ENCODE peak calls at places on chromosome 13, in four cellular contexts. O, W, R and B are unnamed samples.

GRCh38 chr13:67554296-67554695 is 324.2 kb upstream of the PCDH9 start:
- DNase-seq in O (no peak), W (no peak), R (peak), B (no peak)

GRCh38 chr13:37944476-37945442 is 75.2 kb upstream of the TRPC4 start:
- DNase-seq in R (no peak), O (peak), W (peak), B (peak)

GRCh38 chr13:28469316-28469715 is 25.6 kb downstream of the FLT1 start:
- DNase-seq in O (no peak), R (no peak), W (no peak), B (no peak)

GRCh38 chr13:41306271-41307150 is 4.6 kb upstream of the NAA16 start:
- DNase-seq in R (no peak), O (no peak), W (no peak), B (no peak)

GRCh38 chr13:85142351-85142750 is 656.9 kb downstream of the SLITRK6 start:
- DNase-seq in R (no peak), W (no peak), O (no peak), B (no peak)

GRCh38 chr13:50645092-50645491 is 198.4 kb downstream of the DLEU7 start:
- DNase-seq in R (no peak), W (no peak), O (no peak), B (no peak)

GRCh38 chr13:109241160-109241559 is 545.2 kb downstream of the IRS2 start:
- DNase-seq in O (no peak), R (no peak), W (no peak), B (no peak)

GRCh38 chr13:37995052-37995451 is 125.5 kb upstream of the TRPC4 start:
- DNase-seq in W (peak), O (peak), R (no peak), B (no peak)

GRCh38 chr13:24292476-24292875 is 16.9 kb upstream of the C1QTNF9 start:
- DNase-seq in O (no peak), W (no peak), R (no peak), B (no peak)

GRCh38 chr13:98599502-98600328 is 22.8 kb upstream of the STK24 start:
- DNase-seq in R (no peak), W (peak), O (peak), B (no peak)

GRCh38 chr13:108463365-108463764 is 166.0 kb upstream of the MYO16 start:
- DNase-seq in O (no peak), W (no peak), R (no peak), B (no peak)

GRCh38 chr13:23715762-23716235 is 145.6 kb downstream of the TNFRSF19 start:
- DNase-seq in R (no peak), W (peak), O (no peak), B (peak)

GRCh38 chr13:97911311-97912138 is 42.0 kb upstream of the IPO5 start:
- DNase-seq in R (peak), O (peak), W (peak), B (peak)

GRCh38 chr13:33649212-33649917 is 168.6 kb upstream of the RFC3 start:
- DNase-seq in W (no peak), R (no peak), O (no peak), B (no peak)

GRCh38 chr13:48630791-48631190 is 22.9 kb upstream of the CYSLTR2 start:
- DNase-seq in W (no peak), O (no peak), R (no peak), B (no peak)

GRCh38 chr13:24842533-24843278 is 78.7 kb downstream of the RNF17 start:
- DNase-seq in O (no peak), R (no peak), W (no peak), B (no peak)

GRCh38 chr13:33139186-33139585 is 123.0 kb downstream of the KL start:
- DNase-seq in R (no peak), W (no peak), O (no peak), B (no peak)

GRCh38 chr13:24625870-24626419 is 54.3 kb upstream of the ATP12A start:
- DNase-seq in W (no peak), R (no peak), O (no peak), B (peak)

GRCh38 chr13:114097504-114097892 is 34.9 kb downstream of the RASA3 start:
- DNase-seq in R (no peak), O (no peak), W (no peak), B (no peak)

GRCh38 chr13:44470623-44471562 is 97.3 kb downstream of the SERP2 start:
- DNase-seq in W (peak), R (peak), O (peak), B (peak)

GRCh38 chr13:30718661-30719520 is 16.5 kb upstream of the ALOX5AP start:
- DNase-seq in W (no peak), O (no peak), R (no peak), B (peak)

GRCh38 chr13:50130686-50131051 is 115.4 kb downstream of the KCNRG start:
- DNase-seq in O (peak), W (peak), R (peak), B (peak)

GRCh38 chr13:28710161-28710560 is 8.6 kb downstream of the SLC46A3 start:
- DNase-seq in O (no peak), W (no peak), R (no peak), B (no peak)

DNA sequence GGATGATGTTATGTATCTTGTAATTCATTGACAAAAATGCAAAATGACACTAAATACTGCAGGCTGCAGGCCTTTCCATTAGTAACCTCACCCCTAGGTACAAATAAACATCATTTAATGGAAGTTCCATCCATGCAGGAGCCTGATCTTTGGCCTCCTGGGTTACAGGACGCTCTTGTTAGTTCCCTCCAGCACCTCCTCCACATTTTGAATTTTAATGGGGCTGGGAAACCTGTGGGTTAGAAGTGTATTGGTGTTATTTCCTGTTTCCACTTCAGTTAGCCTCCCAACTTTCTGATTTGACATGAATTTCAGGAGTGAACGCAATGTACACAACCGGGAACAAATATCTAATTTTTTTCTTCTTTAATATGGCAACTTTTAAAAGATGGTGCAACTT is 237.1 kb upstream of the ARGLU1 start:
- DNase-seq in W (peak), O (no peak), R (no peak), B (no peak)
- TF ChIP-seq EZH2phosphoT487 in W (no peak), O (no peak), R (no peak), B (no peak)

GRCh38 chr13:83996415-83996814 is 114.1 kb upstream of the SLITRK1 start:
- DNase-seq in O (no peak), W (no peak), R (no peak), B (no peak)
- TF ChIP-seq CTCF in O (no peak), W (no peak), R (no peak), B (no peak)

DNA sequence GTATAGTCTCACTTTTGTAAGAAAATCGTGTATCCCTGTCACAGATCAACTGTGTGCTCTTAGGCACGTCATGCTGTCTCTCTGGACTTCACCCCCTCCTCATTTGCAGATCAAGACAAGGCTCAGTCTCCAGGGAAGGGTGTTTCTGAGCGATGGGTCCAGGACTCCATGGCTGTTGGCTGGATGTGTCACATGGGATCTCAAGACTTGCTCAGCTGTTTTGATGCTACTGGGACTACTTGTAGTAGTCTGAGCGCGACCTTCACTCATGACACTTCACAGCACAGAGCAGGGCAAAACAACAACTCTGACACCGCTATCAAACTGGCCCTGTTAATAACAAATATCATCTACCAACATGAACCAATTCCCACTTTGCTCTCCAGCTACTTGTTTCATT is 36.2 kb downstream of the SMAD9 start:
- DNase-seq in R (no peak), O (no peak), W (no peak), B (no peak)
- H3K27ac ChIP-seq in R (no peak), O (no peak), W (no peak), B (no peak)

DNA sequence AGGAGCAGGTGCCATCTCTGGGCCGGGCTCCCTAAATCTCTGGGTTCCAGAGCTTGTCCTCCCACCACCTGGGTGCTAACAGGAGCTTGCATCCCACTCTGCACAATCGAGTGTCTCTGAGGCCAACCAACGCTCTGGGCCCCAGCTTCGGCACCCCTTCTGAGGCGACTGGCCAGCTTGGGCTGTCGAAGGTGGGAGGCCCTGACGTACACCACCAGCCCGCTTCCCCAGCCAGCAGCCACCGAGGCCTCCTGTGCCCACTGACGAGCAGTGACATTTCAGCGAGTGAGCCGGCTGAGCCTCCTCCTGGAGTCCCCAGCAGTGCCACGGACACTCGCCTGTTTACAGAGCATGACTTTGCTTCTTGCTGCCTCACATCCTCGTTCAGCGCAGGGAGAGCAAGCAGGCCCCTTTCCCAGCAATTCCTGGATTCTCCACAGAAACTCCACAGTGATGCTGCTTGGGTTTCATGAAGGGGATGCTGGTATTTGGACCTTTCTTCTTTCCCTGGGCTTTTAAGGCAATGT is 240.2 kb upstream of the MAB21L1 start:
- DNase-seq in R (no peak), W (no peak), O (no peak), B (no peak)
- TF ChIP-seq EZH2phosphoT487 in R (no peak), W (no peak), O (no peak), B (no peak)

GRCh38 chr13:110677731-110678545 is 28.0 kb downstream of the CARS2 start:
- DNase-seq in O (no peak), W (no peak), R (no peak), B (no peak)

GRCh38 chr13:110683203-110683883 is 22.6 kb downstream of the CARS2 start:
- DNase-seq in O (no peak), R (no peak), W (peak), B (no peak)

GRCh38 chr13:110681868-110682550 is 23.9 kb downstream of the CARS2 start:
- DNase-seq in W (no peak), R (no peak), O (no peak), B (no peak)

GRCh38 chr13:110682746-110683145 is 23.2 kb downstream of the CARS2 start:
- DNase-seq in O (no peak), R (no peak), W (no peak), B (no peak)

DNA sequence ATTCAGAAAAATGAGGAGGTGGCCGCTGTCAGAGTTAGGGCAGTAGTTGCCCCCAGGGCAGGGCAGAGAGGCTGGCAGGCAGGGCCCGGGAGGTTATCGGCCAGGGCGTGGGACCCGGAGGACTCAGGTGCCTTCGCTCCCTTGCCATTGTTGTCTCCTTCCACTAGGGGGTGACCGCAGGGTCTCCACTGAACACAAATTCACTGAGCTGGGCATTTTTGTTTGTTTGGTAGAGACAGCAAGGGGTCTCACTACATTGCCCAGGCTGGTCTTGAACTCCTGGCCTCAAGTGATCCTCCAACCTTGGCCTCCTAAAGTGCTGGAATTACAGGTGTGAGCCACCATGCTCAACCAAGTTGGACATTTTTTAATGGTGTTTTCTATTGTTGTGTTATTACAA is 25.1 kb downstream of the CARS2 start:
- DNase-seq in W (peak), R (peak), O (peak), B (peak)
- TF ChIP-seq CTCF in W (peak), R (peak), O (peak), B (peak)

GRCh38 chr13:20442370-20442769 is 83.3 kb downstream of the CRYL1 start:
- DNase-seq in W (no peak), R (no peak), O (peak), B (no peak)
- H3K27ac ChIP-seq in W (no peak), R (no peak), O (no peak), B (no peak)

DNA sequence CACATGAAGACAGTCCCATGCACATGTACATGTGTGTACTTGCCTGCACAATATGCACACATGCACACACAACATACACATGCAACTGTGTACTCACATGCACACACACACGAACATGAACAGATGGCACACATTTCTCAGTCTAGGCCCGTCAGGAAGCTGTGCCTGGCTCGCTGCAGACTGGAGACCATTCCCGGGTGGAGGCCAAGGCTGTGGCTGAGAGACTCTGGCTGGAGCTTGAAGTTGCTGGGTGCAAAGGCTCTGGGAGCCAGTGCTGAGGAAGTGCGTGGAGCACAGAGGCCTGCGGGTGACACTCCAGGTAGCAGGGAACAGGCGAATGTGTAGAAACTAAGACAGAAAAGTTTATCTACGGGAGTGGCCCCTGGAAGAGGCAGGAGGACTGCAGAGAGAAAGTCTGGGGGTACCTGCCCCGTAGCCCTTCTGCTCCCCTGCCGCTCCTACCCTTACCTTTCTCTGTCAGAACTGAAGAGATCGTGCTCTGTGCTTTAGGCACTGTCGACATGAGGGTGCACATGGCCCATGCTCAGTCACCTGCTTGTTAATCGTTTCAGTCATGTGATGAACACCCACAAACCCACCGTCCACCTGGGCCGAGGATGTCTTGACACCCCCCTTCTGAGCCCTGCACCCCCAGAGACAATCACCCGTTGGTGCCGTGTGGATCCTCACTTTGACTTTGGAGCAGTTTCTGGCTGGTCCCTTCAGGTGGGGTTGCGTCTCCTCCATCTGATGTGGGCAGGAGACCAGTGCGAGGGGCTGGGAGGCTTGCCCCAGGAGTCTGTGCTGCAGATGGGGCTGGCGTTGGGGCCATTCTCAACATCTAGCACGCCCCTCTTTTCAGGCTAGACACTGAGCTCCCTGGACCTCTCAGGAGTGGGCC is 69.4 kb downstream of the TEX29 start:
- DNase-seq in W (no peak), R (no peak), O (no peak), B (no peak)
- TF ChIP-seq EZH2phosphoT487 in W (no peak), R (no peak), O (no peak), B (no peak)